ENCODE peak calls at places on chromosomes 7 and 10, in four cellular contexts. Z is H1, O is A549, C is HepG2. R is an unnamed sample.

GRCh38 chr10:71959526-71959925 is 4.7 kb upstream of the CHST3 start:
- DNase-seq in Z (no peak), O (no peak), C (no peak), R (no peak)

GRCh38 chr10:61438141-61438984 is 14.8 kb downstream of the TMEM26 start:
- DNase-seq in Z (no peak), O (no peak), C (no peak), R (no peak)

GRCh38 chr7:137508437-137509175 is 165.1 kb upstream of the PTN start:
- DNase-seq in Z (no peak), O (no peak), C (no peak), R (no peak)

GRCh38 chr7:140212100-140212881 is 35.5 kb upstream of the KDM7A start:
- DNase-seq in Z (no peak), O (no peak), C (no peak), R (no peak)

GRCh38 chr10:30781571-30782542 is 152.3 kb upstream of the LYZL2 start:
- DNase-seq in Z (no peak), O (no peak), C (no peak), R (no peak)

GRCh38 chr7:83613232-83613631 is 35.7 kb downstream of the SEMA3E start:
- DNase-seq in Z (no peak), O (no peak), C (no peak), R (no peak)

GRCh38 chr10:8767616-8768015 is 713.1 kb downstream of the GATA3 start:
- DNase-seq in Z (no peak), O (no peak), C (no peak), R (no peak)

GRCh38 chr7:78253850-78254249 is 455.3 kb downstream of the PHTF2 start:
- DNase-seq in Z (no peak), O (no peak), C (no peak), R (no peak)

GRCh38 chr7:100983451-100984187 is 14.3 kb downstream of the MUC12 start:
- DNase-seq in Z (no peak), O (peak; percentile 91), C (no peak), R (no peak)

GRCh38 chr10:49278497-49278902 is 20.5 kb upstream of the C10orf71 start:
- DNase-seq in Z (no peak), O (no peak), C (no peak), R (peak; percentile 69)

GRCh38 chr10:131094406-131095108 is 217.0 kb downstream of the TCERG1L start:
- DNase-seq in Z (no peak), O (peak; percentile 11), C (no peak), R (no peak)

GRCh38 chr7:119090851-119091250 is 866.3 kb downstream of the ANKRD7 start:
- DNase-seq in Z (no peak), O (no peak), C (no peak), R (no peak)

GRCh38 chr10:118958984-118959916 is 70.3 kb upstream of the NANOS1 start:
- DNase-seq in Z (peak; percentile 19), O (peak; percentile 61), C (no peak), R (peak; percentile 12)

GRCh38 chr10:44682516-44682915 is 228.6 kb upstream of the TMEM72 start:
- DNase-seq in Z (no peak), O (no peak), C (no peak), R (no peak)

GRCh38 chr10:44680764-44681163 is 230.4 kb upstream of the TMEM72 start:
- DNase-seq in Z (no peak), O (no peak), C (no peak), R (no peak)

GRCh38 chr10:44689368-44689767 is 221.8 kb upstream of the TMEM72 start:
- DNase-seq in Z (no peak), O (no peak), C (no peak), R (no peak)

GRCh38 chr10:44685177-44685576 is 226.0 kb upstream of the TMEM72 start:
- DNase-seq in Z (no peak), O (no peak), C (no peak), R (no peak)

GRCh38 chr10:44684641-44685040 is 226.5 kb upstream of the TMEM72 start:
- DNase-seq in Z (no peak), O (no peak), C (no peak), R (no peak)
- TF ChIP-seq RNF2 in Z (no peak), O (no peak), C (no peak), R (no peak)

DNA sequence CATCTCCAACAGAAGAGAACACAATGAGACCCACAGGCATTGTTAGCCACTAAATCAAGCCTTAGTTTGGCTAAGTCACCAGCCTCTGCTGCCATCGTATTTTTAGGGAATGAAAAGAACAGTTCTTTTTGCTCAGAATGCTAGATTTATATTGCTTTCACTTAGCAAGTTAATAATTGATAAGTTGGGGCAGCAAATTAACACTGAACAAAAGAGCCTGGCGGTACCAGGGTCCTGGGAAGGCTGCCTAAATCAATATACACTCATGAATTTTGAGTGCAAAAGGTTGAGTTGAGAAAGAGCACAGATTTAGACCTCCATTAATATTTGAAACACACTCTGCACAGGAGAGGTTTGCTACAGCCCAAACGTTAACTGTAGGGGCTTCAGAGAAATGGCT is 767.7 kb downstream of the TYW1 start:
- DNase-seq in Z (no peak), O (peak; percentile 47), C (peak; percentile 93), R (no peak)
- TF ChIP-seq RNF2 in Z (no peak), O (no peak), C (no peak), R (no peak)

GRCh38 chr7:24702674-24703235 is 54.5 kb downstream of the GSDME start:
- DNase-seq in Z (peak; percentile 34), O (no peak), C (no peak), R (no peak)
- TF ChIP-seq RNF2 in Z (no peak), O (no peak), C (no peak), R (no peak)

GRCh38 chr7:157139142-157140117 is 704 bp downstream of the UBE3C start:
- DNase-seq in Z (no peak), O (peak; percentile 42), C (no peak), R (peak; percentile 32)

GRCh38 chr7:157138424-157139141 is at the start of gene UBE3C:
- DNase-seq in Z (peak; percentile 93), O (peak; percentile 95), C (peak; percentile 74), R (peak; percentile 96)

GRCh38 chr7:157138101-157138423 is 664 bp upstream of the UBE3C start:
- DNase-seq in Z (no peak), O (no peak), C (no peak), R (no peak)

GRCh38 chr7:157141525-157142060 is 2.9 kb downstream of the UBE3C start:
- DNase-seq in Z (peak; percentile 29), O (no peak), C (no peak), R (no peak)

DNA sequence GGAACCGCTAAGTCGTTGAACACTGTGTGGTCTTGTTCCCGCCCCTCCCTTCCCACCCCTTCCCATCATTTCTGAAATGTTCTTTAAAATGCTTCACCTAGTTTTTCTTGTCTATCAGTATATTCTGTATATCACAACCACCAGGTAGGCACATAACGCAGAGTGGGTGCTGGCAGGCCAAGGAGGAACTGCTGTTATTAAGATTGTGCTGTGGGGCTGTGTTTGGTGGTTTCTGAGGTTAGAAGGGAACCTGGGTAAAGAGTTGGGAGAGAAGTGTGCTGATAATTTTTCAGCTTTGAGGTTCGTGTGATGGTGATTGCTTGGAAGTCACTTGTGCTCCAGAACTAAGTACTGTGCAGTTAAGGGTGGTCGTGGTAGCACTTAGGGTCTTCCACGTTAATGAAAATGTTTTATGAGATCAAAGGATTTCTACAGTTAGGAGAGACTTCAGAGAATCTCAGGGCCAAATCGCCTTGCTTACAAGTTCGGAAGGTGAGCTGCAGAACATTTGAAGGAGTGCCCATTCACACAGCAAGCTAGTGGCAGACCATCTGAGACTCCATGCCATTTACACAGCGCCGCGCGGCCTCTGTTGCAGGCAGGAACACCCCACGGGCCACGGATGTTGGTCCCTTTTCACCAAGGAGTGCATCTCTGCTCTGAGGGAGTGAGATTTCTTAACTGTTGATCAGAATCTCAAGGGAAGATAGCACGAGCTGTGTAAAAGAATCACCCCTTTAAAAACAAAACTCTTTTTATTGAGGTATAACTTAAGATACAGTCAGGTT is 1.6 kb downstream of the UBE3C start:
- DNase-seq in Z (peak; percentile 31), O (no peak), C (no peak), R (peak; percentile 28)
- TF ChIP-seq RNF2 in Z (no peak), O (no peak), C (no peak), R (no peak)

GRCh38 chr10:34814228-34815173 is 595 bp downstream of the PARD3 start:
- DNase-seq in Z (peak; percentile 75), O (peak; percentile 43), C (peak; percentile 51), R (peak; percentile 66)
- TF ChIP-seq RNF2 in Z (no peak), O (no peak), C (no peak), R (no peak)